ENCODE peak calls at places on chromosomes 1 and 21, in four cellular contexts. G is stomach, O is ovary, B is adrenal gland. X is an unnamed sample.

GRCh38 chr1:26148887-26149286 is 10.0 kb upstream of the FAM110D start:
- DNase-seq in G (no peak), O (no peak), B (no peak), X (peak)

GRCh38 chr1:38261574-38261973 is 215.0 kb upstream of the POU3F1 start:
- DNase-seq in G (no peak), O (no peak), B (no peak), X (no peak)

GRCh38 chr1:62241357-62242131 is 46.9 kb downstream of the L1TD1 start:
- DNase-seq in G (peak), O (no peak), B (peak), X (no peak)

GRCh38 chr21:41767606-41768370 is 936 bp upstream of the RIPK4 start:
- DNase-seq in G (no peak), O (no peak), B (no peak), X (no peak)

GRCh38 chr21:44434568-44434925 is 20.8 kb upstream of the LRRC3 start:
- DNase-seq in G (no peak), O (peak), B (peak), X (peak)

GRCh38 chr1:227560393-227560792 is 3.0 kb upstream of the ZNF678 start:
- DNase-seq in G (no peak), O (peak), B (no peak), X (no peak)

GRCh38 chr1:234998174-234998741 is 130.4 kb downstream of the TOMM20 start:
- DNase-seq in G (peak), O (no peak), B (peak), X (peak)

GRCh38 chr1:236608930-236609726 is 4.8 kb upstream of the HEATR1 start:
- DNase-seq in G (peak), O (peak), B (peak), X (no peak)

GRCh38 chr1:151881479-151881878 is 27.8 kb downstream of the THEM4 start:
- DNase-seq in G (no peak), O (no peak), B (no peak), X (no peak)

GRCh38 chr1:930633-931138 is 7.0 kb downstream of the SAMD11 start:
- DNase-seq in G (no peak), O (no peak), B (no peak), X (no peak)

GRCh38 chr1:200029035-200029623 is 1.6 kb downstream of the NR5A2 start:
- DNase-seq in G (peak), O (no peak), B (no peak), X (no peak)

GRCh38 chr21:15793547-15794235 is 63.9 kb downstream of the USP25 start:
- DNase-seq in G (no peak), O (no peak), B (no peak), X (no peak)

GRCh38 chr21:16419188-16419874 is 689.5 kb downstream of the USP25 start:
- DNase-seq in G (peak), O (peak), B (peak), X (peak)

GRCh38 chr1:37958690-37959089 is 11.8 kb upstream of the INPP5B start:
- DNase-seq in G (no peak), O (no peak), B (no peak), X (no peak)

GRCh38 chr1:244869950-244870349 is 5.6 kb upstream of the HNRNPU start:
- DNase-seq in G (no peak), O (no peak), B (no peak), X (no peak)
- TF ChIP-seq CTCF in G (no peak), O (no peak), B (no peak), X (no peak)

GRCh38 chr1:27342778-27343638 is 1.2 kb downstream of the SYTL1 start:
- DNase-seq in G (peak), O (no peak), B (no peak), X (no peak)

GRCh38 chr1:27341525-27342252 is at the start of gene SYTL1:
- DNase-seq in G (peak), O (no peak), B (peak), X (no peak)

GRCh38 chr1:27342391-27342777 is 562 bp downstream of the SYTL1 start:
- DNase-seq in G (no peak), O (no peak), B (no peak), X (no peak)

GRCh38 chr1:27345272-27345671 is 3.5 kb downstream of the SYTL1 start:
- DNase-seq in G (no peak), O (no peak), B (no peak), X (no peak)

GRCh38 chr1:27343639-27344025 is 1.8 kb downstream of the SYTL1 start:
- DNase-seq in G (no peak), O (no peak), B (no peak), X (no peak)
- H3K4me3 ChIP-seq in G (peak), O (no peak), B (no peak), X (no peak)

DNA sequence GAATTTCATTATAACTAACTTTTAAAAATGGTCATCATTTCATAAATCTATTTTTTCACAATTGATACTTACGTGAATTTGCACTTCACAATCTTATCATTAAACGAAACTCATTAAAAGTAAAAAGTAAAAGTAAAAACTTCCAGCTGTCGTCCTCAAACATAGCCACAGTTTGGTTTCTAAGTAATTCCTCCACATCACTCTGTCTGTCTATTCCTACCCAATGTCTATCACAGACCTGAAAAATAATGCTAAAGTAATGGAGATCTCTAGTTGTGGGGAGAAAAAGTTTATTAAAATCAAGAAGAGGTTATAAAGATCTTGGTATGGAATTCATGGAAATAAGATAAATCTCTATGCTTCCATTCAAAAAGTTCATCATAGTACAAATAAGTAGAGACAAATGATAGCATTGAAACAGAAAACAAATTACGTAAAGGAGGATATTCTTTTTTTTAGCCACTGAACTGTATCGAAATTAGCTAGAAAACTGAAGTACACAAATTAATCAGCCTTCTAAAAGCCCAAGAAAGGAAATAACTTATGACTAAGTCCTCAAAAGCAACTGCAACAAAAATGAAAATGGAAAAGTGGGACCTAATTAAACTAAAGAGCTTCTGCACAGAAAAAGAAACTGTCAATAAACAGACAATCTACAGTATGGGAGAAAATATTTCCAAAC is 148.6 kb downstream of the TIAM1 start:
- DNase-seq in G (no peak), O (no peak), B (no peak), X (no peak)
- TF ChIP-seq POLR2A in G (no peak), O (no peak), B (no peak), X (no peak)

GRCh38 chr1:174883361-174883760 is 116.4 kb upstream of the CACYBP start:
- DNase-seq in G (no peak), O (no peak), B (no peak), X (no peak)
- TF ChIP-seq CTCF in G (no peak), O (no peak), B (no peak), X (no peak)

GRCh38 chr1:101259744-101260148 is 22.9 kb downstream of the S1PR1 start:
- DNase-seq in G (no peak), O (no peak), B (no peak), X (no peak)
- H3K4me3 ChIP-seq in G (no peak), O (no peak), B (no peak), X (no peak)

GRCh38 chr1:203168991-203169390 is 6.6 kb downstream of the MYBPH start:
- DNase-seq in G (no peak), O (no peak), B (no peak), X (no peak)
- TF ChIP-seq POLR2A in G (no peak), O (no peak), B (no peak), X (no peak)

GRCh38 chr1:214271174-214271858 is 9.6 kb upstream of the SMYD2 start:
- DNase-seq in G (no peak), O (no peak), B (no peak), X (no peak)
- TF ChIP-seq CTCF in G (no peak), O (no peak), B (no peak), X (no peak)

DNA sequence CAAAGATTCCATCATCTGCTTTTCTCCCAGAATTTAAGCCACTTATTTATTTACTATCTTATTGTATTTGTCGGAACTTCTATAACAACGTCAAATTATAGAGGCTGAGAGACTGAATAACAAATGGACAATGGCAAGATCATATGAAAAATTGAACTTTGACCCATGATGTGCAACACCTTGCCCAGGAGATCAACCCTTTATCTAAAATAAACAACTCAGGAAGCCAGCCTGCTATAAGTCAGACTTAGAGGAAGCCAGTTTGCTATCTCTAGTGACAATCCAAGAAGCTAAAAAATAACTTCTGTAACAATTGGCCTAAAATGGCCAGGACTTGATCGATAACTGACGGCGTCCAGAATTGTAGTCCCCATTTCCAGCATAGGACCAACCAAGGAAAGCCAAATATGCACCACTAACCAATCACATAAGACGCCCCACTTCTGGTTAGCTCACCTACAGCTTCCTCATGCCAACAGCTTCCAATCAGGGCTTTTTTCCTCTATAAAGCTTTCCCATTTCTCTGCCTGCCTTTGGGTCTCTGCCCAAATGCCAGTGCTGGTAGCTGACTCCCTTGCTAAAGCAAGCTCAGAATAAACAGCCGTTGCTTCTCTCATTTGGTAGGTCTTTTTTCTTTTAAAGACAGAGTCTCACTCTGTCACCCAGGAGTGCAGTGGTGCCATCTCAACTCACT is 28.5 kb downstream of the ANP32E start:
- DNase-seq in G (no peak), O (no peak), B (no peak), X (no peak)
- H3K4me3 ChIP-seq in G (no peak), O (no peak), B (no peak), X (no peak)

DNA sequence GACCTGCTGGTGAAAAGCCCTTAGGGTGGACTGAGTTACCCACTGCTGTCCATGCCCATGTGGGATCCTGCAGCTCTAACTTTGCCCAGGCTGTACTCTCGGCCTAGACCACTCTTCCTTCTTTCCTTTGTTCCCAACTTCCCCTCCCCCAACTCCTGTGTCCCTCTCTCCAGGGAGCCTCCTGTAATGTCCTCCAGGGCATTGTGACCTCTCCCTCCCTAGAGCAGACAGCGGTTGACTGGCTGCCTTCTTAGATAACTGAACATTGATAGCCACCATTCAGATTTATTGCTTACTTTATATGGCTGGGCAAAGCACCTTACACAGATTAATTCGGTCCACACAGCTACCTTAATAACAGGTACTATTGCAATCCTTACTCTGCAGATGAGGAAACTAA is 5.0 kb downstream of the RUNX1 start:
- DNase-seq in G (no peak), O (no peak), B (no peak), X (no peak)
- TF ChIP-seq POLR2A in G (no peak), O (no peak), B (no peak), X (no peak)

X was measured in lower leg skin.